ENCODE peak calls at places on chromosomes 5 and 9, in six cellular contexts. M, W, S, G, C and B are unnamed samples.

GRCh38 chr5:96893342-96893741 is 17.0 kb downstream of the ERAP2 start:
- ATAC-seq in C (no peak), W (no peak), G (peak), M (no peak), S (peak), B (no peak)

GRCh38 chr5:158995694-158996173 is 104.0 kb downstream of the EBF1 start:
- ATAC-seq in S (peak), C (no peak), G (no peak), M (no peak), W (no peak), B (peak)

GRCh38 chr5:72816297-72817075 is at the start of gene TNPO1:
- ATAC-seq in G (peak), M (peak), C (peak), S (peak), W (peak), B (peak)

GRCh38 chr5:123297866-123298265 is 125.3 kb downstream of the CEP120 start:
- ATAC-seq in C (no peak), G (no peak), W (no peak), S (no peak), M (no peak), B (no peak)

GRCh38 chr9:128823362-128823902 is 5.1 kb downstream of the ENDOG start:
- ATAC-seq in G (no peak), W (no peak), C (no peak), S (no peak), M (no peak), B (no peak)

GRCh38 chr5:68711311-68712200 is 382.3 kb upstream of the SLC30A5 start:
- ATAC-seq in M (no peak), C (peak), S (peak), W (no peak), G (no peak), B (no peak)

GRCh38 chr9:631596-631995 is 209.9 kb upstream of the DMRT1 start:
- ATAC-seq in M (no peak), C (no peak), W (peak), G (no peak), S (no peak), B (no peak)

GRCh38 chr5:146079695-146080361 is 25.5 kb downstream of the PLAC8L1 start:
- ATAC-seq in C (no peak), M (no peak), W (peak), G (peak), S (peak), B (no peak)

GRCh38 chr9:95116002-95116819 is 201.3 kb downstream of the FANCC start:
- ATAC-seq in S (no peak), M (peak), G (peak), W (peak), C (peak), B (peak)

DNA sequence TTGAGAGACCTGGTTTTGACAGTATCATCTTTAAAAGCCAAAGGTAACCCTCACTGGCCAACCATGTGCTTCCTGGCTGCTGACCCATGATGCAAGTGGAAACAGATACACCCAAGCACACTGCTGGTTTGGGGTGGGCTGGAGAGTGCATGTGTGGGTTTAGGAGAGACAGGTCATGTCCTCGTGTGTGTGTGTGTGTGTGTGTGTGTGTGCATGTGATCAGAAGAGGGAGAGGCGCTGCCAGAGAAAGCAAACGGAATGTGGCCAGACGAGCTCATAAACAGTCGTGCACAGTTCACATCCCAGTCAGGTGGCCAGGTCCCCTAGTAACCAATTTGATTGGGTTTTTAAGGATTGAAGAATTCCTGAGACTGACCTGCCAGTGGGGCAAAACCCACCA is 112.8 kb upstream of the ICE1 start:
- ATAC-seq in C (no peak), M (no peak), W (no peak), S (no peak), G (no peak), B (no peak)
- TF ChIP-seq POLR2AphosphoS5 in C (no peak), M (no peak), W (no peak), S (no peak), G (no peak), B (no peak)

GRCh38 chr9:75890541-75891276 is at the start of gene PCSK5:
- ATAC-seq in W (peak), M (peak), S (peak), G (peak), C (peak), B (peak)
- TF ChIP-seq POLR2A in W (peak), M (no peak), S (no peak), G (no peak), C (peak), B (peak)

GRCh38 chr9:89899476-89900047 is 294.8 kb downstream of the GADD45G start:
- ATAC-seq in C (no peak), G (no peak), S (no peak), W (no peak), M (no peak), B (no peak)
- TF ChIP-seq POLR2AphosphoS5 in C (no peak), G (no peak), S (no peak), W (no peak), M (no peak), B (no peak)

GRCh38 chr5:95660060-95660459 is 13.5 kb downstream of the RFESD start:
- ATAC-seq in M (no peak), G (peak), S (no peak), C (no peak), W (no peak), B (no peak)
- TF ChIP-seq POLR2A in M (no peak), G (peak), S (no peak), C (no peak), W (no peak), B (no peak)

DNA sequence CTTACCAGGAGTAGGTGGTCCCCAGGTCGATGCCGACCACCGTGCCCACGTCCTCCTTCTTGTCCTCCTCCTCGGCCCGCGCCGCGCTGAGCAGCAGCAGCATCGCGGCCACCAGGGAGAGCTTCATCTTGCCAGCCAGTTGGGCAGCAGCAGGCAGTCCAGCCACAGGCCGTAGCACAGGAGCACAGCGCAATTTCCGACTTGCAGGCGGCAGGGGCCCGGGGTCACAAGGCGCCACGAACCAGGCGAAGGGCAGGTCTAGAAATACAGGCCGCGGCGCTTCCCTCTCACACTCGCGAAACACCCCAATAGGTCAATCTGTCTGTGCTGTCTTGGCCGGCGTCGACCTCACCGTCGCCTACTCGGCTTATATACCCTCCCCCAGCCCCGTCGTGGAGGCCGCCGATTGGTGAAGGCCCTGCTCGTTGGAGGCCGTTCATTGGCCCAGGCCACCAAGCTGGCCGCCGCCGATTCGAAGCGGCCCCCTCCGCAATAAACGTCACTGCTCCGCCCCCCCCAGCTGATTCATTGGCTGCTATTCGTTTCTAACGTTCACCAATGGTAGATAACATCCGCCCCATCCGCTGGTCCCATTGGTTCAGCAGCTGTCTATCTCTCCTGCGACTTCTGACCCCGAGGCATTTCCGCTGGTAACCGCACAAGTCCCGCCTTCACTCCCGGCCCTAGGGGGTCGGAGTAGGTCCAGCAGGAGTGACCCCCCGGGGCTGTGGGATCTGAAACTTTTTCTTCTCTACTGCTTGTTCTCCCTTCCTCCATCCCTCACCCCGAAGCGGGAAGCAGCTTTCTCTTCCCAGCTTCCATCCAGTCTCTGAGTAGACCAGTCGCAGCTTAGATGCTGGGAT is at the start of gene HSPA5:
- ATAC-seq in G (peak), S (peak), W (peak), M (peak), C (peak), B (peak)
- TF ChIP-seq POLR2AphosphoS5 in G (peak), S (peak), W (peak), M (peak), C (peak), B (peak)

DNA sequence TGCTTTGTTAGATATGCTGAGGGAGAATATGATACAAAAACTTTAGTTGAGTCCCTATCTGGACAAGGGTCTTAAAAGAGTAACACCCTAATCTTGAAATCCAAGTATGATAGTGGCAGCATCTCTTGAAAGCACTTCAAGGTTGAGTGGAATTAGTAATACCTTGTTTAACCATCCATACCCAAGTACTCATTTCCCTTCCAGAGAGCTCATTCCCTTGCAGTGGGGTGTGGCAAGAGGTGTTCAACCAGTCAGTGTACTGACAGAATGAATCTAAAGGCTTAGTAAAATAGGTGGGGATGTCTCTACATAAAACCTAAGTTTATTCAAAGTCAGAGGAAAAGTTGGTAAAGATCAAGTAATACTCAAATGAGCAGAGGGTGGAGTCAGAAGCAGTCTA is 28.6 kb downstream of the RAD1 start:
- ATAC-seq in C (no peak), W (no peak), M (no peak), G (peak), S (no peak), B (no peak)
- TF ChIP-seq POLR2A in C (no peak), W (no peak), M (no peak), G (no peak), S (no peak), B (no peak)

GRCh38 chr5:59199868-59200267 is 617.0 kb downstream of the RAB3C start:
- ATAC-seq in W (no peak), C (no peak), M (no peak), G (no peak), S (no peak), B (no peak)

GRCh38 chr5:59208468-59208867 is 625.6 kb downstream of the RAB3C start:
- ATAC-seq in C (no peak), S (no peak), M (no peak), W (no peak), G (no peak), B (no peak)

GRCh38 chr5:59207416-59207815 is 624.5 kb downstream of the RAB3C start:
- ATAC-seq in G (no peak), W (no peak), M (no peak), S (no peak), C (no peak), B (no peak)

GRCh38 chr5:59206132-59206581 is 623.3 kb downstream of the RAB3C start:
- ATAC-seq in W (no peak), G (no peak), S (no peak), M (no peak), C (no peak), B (peak)

DNA sequence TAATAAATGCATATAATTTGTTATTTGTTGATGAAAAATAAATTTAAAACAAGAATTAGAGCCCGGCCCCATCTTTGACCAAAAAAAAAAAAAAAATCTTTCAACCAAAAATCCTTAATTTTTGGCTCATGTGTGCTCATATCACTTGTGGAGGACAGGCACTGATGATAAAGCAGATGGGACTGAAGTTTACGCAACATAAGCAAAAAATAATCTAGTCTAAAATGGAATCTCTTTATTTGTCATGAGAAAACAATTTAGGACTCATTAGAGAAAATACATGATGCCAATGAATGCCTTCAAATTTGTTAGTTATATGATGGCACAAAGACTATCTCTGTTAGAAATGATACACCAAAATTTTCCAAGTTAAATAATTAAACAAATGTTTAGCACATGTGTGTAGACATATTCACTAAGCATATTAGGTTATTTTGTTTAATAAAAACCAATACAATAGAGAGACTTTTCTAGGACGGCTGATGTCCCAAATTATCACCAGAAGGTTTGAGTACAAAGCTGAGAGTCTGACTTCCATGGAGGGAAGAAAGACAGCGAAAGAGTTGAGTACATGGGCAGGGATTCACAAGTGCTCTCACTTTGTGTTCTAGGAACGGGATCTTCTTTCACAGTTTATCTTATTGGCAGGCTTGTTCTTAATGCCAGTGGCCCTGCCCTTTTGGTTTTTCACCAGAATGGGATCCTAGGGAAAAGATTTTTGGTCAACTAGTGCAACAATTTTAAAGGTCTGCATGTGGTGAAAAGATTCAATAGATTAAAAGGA is 621.4 kb downstream of the RAB3C start:
- ATAC-seq in G (no peak), W (no peak), S (no peak), M (no peak), C (no peak), B (no peak)
- TF ChIP-seq POLR2AphosphoS5 in G (no peak), W (no peak), S (no peak), M (no peak), C (no peak), B (no peak)

GRCh38 chr5:132369471-132370240 is at the start of gene SLC22A5:
- ATAC-seq in M (peak), W (peak), S (peak), G (peak), C (peak), B (peak)
- TF ChIP-seq POLR2A in M (peak), W (peak), S (peak), G (peak), C (peak), B (peak)